ENCODE peak calls at places on chromosomes 4 and X, in seven cellular contexts. I, C, Z, H, N, S and K are unnamed samples.

GRCh38 chrX:124211312-124211942 is 121.0 kb upstream of the TEX13D start:
- DNase-seq in S (no peak), N (no peak), H (no peak), C (no peak), I (peak), Z (no peak), K (no peak)

GRCh38 chr4:98801259-98801725 is 127.6 kb downstream of the EIF4E start:
- DNase-seq in Z (no peak), C (no peak), S (no peak), N (no peak), I (no peak), H (no peak), K (no peak)

GRCh38 chrX:130714135-130714534 is 188.9 kb downstream of the ENOX2 start:
- DNase-seq in S (no peak), C (no peak), Z (no peak), I (no peak), N (no peak), H (no peak), K (no peak)

GRCh38 chr4:176217510-176217909 is 22.1 kb upstream of the SPATA4 start:
- DNase-seq in C (no peak), H (no peak), I (no peak), S (no peak), Z (no peak), N (no peak), K (no peak)

GRCh38 chr4:5524900-5525299 is 183.5 kb downstream of the EVC2 start:
- DNase-seq in H (no peak), S (no peak), C (peak), N (no peak), I (peak), Z (no peak), K (no peak)

GRCh38 chrX:1423215-1423614 is 29.5 kb downstream of the ASMTL start:
- DNase-seq in N (no peak), H (no peak), Z (no peak), C (no peak), I (no peak), S (no peak), K (no peak)

GRCh38 chr4:138199568-138200235 is 42.4 kb downstream of the SLC7A11 start:
- DNase-seq in H (no peak), N (no peak), Z (no peak), S (no peak), I (peak), C (no peak), K (no peak)

GRCh38 chr4:88177981-88178632 is 19.7 kb upstream of the ABCG2 start:
- DNase-seq in S (no peak), N (no peak), Z (no peak), C (peak), H (peak), I (peak), K (peak)

GRCh38 chr4:71841336-71841735 is 57.5 kb upstream of the GC start:
- DNase-seq in C (no peak), N (no peak), I (no peak), Z (no peak), H (no peak), S (no peak), K (no peak)

GRCh38 chr4:159370316-159370715 is 267.4 kb downstream of the RAPGEF2 start:
- DNase-seq in Z (no peak), I (no peak), C (no peak), N (no peak), S (no peak), H (no peak), K (no peak)

GRCh38 chr4:104592894-104593470 is 98.3 kb upstream of the CXXC4 start:
- DNase-seq in C (no peak), I (peak), N (no peak), Z (no peak), S (no peak), H (no peak), K (no peak)

GRCh38 chrX:117641913-117642656 is 474.5 kb downstream of the KLHL13 start:
- DNase-seq in N (no peak), C (no peak), I (no peak), H (no peak), S (no peak), Z (no peak), K (no peak)

GRCh38 chr4:151688003-151688784 is 72.6 kb downstream of the GATB start:
- DNase-seq in N (no peak), S (no peak), Z (no peak), C (peak), H (no peak), I (no peak), K (no peak)

GRCh38 chrX:80026116-80026515 is 11.6 kb downstream of the TBX22 start:
- DNase-seq in H (no peak), C (no peak), I (no peak), S (no peak), Z (no peak), N (no peak), K (no peak)

DNA sequence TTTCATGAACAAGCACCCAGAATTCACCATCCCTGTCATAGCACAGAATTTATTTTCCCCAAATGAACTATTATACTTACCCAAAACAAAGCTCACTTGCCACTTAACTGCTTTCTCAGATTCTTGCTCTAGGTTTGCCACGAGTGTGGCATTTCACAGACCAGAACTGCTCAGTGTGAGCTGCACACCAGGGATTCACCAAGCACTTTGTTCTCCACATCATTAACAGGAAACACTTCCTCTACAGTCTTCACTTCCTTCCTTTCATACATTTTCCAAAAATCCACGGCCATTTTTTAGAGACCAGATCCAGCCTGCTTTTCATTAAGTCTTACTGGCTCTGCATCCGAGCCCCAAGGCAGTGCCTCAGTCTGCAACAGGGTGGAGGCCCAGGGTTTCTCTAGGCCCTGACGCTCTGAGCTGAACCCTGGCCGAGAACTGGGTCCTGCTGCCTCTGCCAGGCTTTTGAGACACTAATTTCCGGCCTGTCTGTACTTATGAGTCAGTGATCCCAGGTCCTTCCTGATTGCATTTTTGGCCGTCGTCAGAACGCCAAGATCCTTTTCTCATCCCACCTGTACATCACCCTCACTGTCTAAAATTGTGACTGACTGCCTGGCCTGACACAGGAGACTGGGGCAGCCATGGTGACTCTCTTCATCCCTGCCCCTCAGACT is 67.6 kb upstream of the MTNR1A start:
- DNase-seq in Z (no peak), I (no peak), N (no peak), H (no peak), S (no peak), C (peak), K (peak)
- H3K4me3 ChIP-seq in Z (no peak), I (no peak), N (no peak), H (no peak), S (no peak), C (no peak), K (no peak)

GRCh38 chr4:100361336-100361735 is 156.5 kb downstream of the EMCN start:
- DNase-seq in N (no peak), S (no peak), I (no peak), H (no peak), Z (no peak), C (no peak), K (no peak)
- TF ChIP-seq CTCF in N (no peak), S (no peak), I (no peak), H (no peak), Z (no peak), C (no peak), K (no peak)

DNA sequence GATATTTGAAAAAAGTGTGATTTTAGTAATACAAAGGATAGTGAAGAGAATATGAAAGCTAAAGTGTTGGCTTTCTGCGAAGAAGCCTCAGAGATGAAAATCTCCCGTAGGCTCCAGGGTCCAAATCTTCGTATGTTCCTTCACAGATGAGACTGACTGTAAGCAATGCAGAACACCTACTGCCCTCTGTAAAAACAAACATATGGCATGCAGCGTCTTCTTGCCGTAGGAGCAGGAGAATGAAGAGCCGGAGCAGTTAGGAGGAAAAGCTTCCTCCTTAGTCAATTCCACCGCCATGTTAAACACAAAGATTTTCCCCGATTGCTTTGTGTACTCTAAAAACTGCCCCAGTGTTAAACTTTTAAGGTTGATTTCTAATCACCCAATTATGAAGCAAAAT is 22.5 kb downstream of the RWDD4 start:
- DNase-seq in Z (no peak), I (peak), C (peak), N (no peak), H (no peak), S (no peak), K (no peak)
- H3K4me3 ChIP-seq in Z (peak), I (peak), C (peak), N (no peak), H (no peak), S (no peak), K (no peak)

DNA sequence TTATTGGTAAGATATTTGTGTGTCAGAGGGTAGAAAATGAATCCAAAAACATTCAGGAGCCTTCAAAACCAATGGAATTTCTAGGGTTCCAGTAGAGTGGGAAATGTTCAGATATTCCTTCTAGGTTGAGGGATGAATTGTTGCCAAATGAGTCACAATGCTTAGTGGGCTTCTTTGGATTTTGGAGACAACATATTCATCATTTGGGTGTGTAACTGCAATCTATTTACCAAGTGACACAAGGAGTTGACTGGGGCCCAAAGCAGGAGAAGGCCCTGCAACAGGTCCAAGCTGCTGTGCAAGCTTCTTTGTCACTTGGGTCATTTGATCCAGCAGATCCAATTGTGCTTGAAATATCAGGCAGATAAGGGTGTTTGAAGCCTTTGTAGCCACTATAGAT is 551.5 kb upstream of the PITX2 start:
- DNase-seq in I (no peak), N (no peak), Z (no peak), S (no peak), C (no peak), H (no peak), K (no peak)
- TF ChIP-seq CTCF in I (no peak), N (no peak), Z (no peak), S (no peak), C (no peak), H (no peak), K (no peak)

DNA sequence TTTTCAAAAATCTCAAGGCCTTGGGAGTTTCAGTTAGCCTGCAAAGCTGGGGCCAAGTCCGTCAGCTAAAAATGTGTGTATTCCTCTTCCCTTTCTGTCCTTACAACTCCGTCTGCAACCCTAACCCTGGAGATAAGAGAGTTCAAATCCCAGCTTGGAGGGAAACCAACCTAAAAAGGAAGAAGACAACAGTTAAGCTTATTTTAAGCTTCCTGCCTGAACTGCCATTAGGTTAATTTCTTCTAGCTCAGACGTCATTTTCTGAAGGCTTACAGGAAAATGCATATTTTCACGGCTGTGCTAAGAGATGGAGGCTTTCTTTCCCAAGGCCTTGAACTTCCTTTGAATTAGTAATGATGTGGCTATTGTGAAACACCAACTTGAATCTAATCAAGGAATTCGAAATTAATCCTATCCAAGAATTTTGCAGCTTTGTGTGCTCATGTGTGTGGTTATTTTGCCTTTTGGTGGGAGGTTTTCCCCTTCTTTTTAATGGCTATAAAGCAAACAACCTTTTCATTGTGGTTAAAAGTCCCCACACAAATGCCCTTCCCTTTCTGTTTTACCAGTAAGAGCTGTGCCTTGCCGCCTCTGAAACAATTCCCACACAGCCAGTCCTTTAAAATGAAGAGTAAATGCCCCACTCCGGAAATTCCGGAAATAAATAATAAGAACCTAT is 103.5 kb downstream of the IRF2 start:
- DNase-seq in C (no peak), H (no peak), N (no peak), S (no peak), I (no peak), Z (no peak), K (no peak)
- H3K4me3 ChIP-seq in C (no peak), H (no peak), N (no peak), S (no peak), I (no peak), Z (no peak), K (no peak)